ENCODE peak calls at places on chromosomes 1 and 21, in four cellular contexts. One of them, this sample, is unnamed. For H3K4me1, the result is how much of the 10 kb centered on the place peaks cover.

GRCh38 chr1:93614550-93615200 is 67.0 kb downstream of the BCAR3 start:
- DNase-seq in mesendoderm: peak
- DNase-seq in spleen: no peak
- DNase-seq in PC-9: peak
- DNase-seq in this sample: no peak

GRCh38 chr1:211908453-211908852 is 77.9 kb upstream of the LPGAT1 start:
- DNase-seq in PC-9: no peak
- DNase-seq in mesendoderm: no peak
- DNase-seq in spleen: no peak
- DNase-seq in this sample: no peak

GRCh38 chr1:99083338-99083737 is 78.7 kb upstream of the PLPPR5 start:
- DNase-seq in spleen: no peak
- DNase-seq in mesendoderm: no peak
- DNase-seq in PC-9: no peak
- DNase-seq in this sample: no peak

GRCh38 chr1:26121854-26122773 is 10.5 kb downstream of the PDIK1L start:
- DNase-seq in PC-9: peak
- DNase-seq in mesendoderm: no peak
- DNase-seq in spleen: no peak
- DNase-seq in this sample: no peak

GRCh38 chr1:21926814-21927530 is 10.1 kb downstream of the HSPG2 start:
- DNase-seq in spleen: no peak
- DNase-seq in PC-9: no peak
- DNase-seq in mesendoderm: no peak
- DNase-seq in this sample: peak

GRCh38 chr1:198959032-198959431 is 320.2 kb downstream of the PTPRC start:
- DNase-seq in PC-9: no peak
- DNase-seq in mesendoderm: no peak
- DNase-seq in spleen: no peak
- DNase-seq in this sample: no peak

GRCh38 chr1:3315991-3316943 is 138.2 kb upstream of the ARHGEF16 start:
- DNase-seq in PC-9: no peak
- DNase-seq in spleen: no peak
- DNase-seq in mesendoderm: peak
- DNase-seq in this sample: no peak

GRCh38 chr1:24966724-24967346 is 36.8 kb upstream of the RUNX3 start:
- DNase-seq in mesendoderm: peak
- DNase-seq in PC-9: peak
- DNase-seq in spleen: peak
- DNase-seq in this sample: no peak

GRCh38 chr1:19363526-19364152 is 51.5 kb downstream of the SLC66A1 start:
- DNase-seq in PC-9: no peak
- DNase-seq in mesendoderm: peak
- DNase-seq in spleen: no peak
- DNase-seq in this sample: no peak

GRCh38 chr1:153742411-153743142 is 14.7 kb downstream of the INTS3 start:
- DNase-seq in mesendoderm: peak
- DNase-seq in PC-9: no peak
- DNase-seq in spleen: peak
- DNase-seq in this sample: no peak

GRCh38 chr1:212655668-212656440 is 43.8 kb downstream of the BATF3 start:
- DNase-seq in mesendoderm: peak
- DNase-seq in spleen: no peak
- DNase-seq in PC-9: peak
- DNase-seq in this sample: no peak

GRCh38 chr1:45493116-45493697 is 2.2 kb upstream of the TESK2 start:
- DNase-seq in PC-9: peak
- DNase-seq in spleen: peak
- DNase-seq in mesendoderm: peak
- DNase-seq in this sample: no peak

GRCh38 chr1:169683661-169684060 is 27.8 kb downstream of the SELL start:
- DNase-seq in PC-9: no peak
- DNase-seq in mesendoderm: no peak
- DNase-seq in spleen: no peak
- DNase-seq in this sample: no peak

GRCh38 chr1:189646066-189646465 is 831.6 kb downstream of the BRINP3 start:
- DNase-seq in PC-9: no peak
- DNase-seq in mesendoderm: no peak
- DNase-seq in spleen: no peak
- DNase-seq in this sample: no peak

GRCh38 chr1:201602413-201603265 is 63.7 kb downstream of the NAV1 start:
- DNase-seq in mesendoderm: no peak
- DNase-seq in spleen: peak
- DNase-seq in PC-9: no peak
- DNase-seq in this sample: no peak

GRCh38 chr1:41404308-41404755 is 43.1 kb downstream of the FOXO6 start:
- DNase-seq in spleen: no peak
- DNase-seq in mesendoderm: peak
- DNase-seq in PC-9: peak
- DNase-seq in this sample: no peak

GRCh38 chr1:246639732-246640131 is 73.5 kb downstream of the CNST start:
- DNase-seq in mesendoderm: no peak
- DNase-seq in PC-9: no peak
- DNase-seq in spleen: no peak
- DNase-seq in this sample: no peak

GRCh38 chr21:15826147-15826780 is 96.5 kb downstream of the USP25 start:
- DNase-seq in spleen: no peak
- DNase-seq in PC-9: peak
- DNase-seq in mesendoderm: peak
- DNase-seq in this sample: no peak

GRCh38 chr1:87093286-87093685 is 178.9 kb downstream of the HS2ST1 start:
- DNase-seq in mesendoderm: peak
- DNase-seq in PC-9: peak
- DNase-seq in spleen: no peak
- DNase-seq in this sample: no peak

GRCh38 chr21:42306366-42307035 is 8.7 kb downstream of the TFF3 start:
- DNase-seq in PC-9: no peak
- DNase-seq in spleen: peak
- DNase-seq in mesendoderm: no peak
- DNase-seq in this sample: no peak

GRCh38 chr1:219533280-219533679 is 79.6 kb downstream of the ZC3H11B start:
- DNase-seq in spleen: no peak
- DNase-seq in mesendoderm: peak
- DNase-seq in PC-9: no peak
- DNase-seq in this sample: no peak

GRCh38 chr1:183472488-183473285 is at the start of gene SMG7:
- DNase-seq in PC-9: no peak
- DNase-seq in mesendoderm: peak
- DNase-seq in spleen: peak
- DNase-seq in this sample: peak

GRCh38 chr1:15573477-15573876 is 11.4 kb downstream of the AGMAT start:
- DNase-seq in PC-9: no peak
- DNase-seq in spleen: no peak
- DNase-seq in mesendoderm: no peak
- DNase-seq in this sample: peak

GRCh38 chr1:201584510-201584991 is 45.6 kb downstream of the NAV1 start:
- DNase-seq in mesendoderm: no peak
- DNase-seq in spleen: peak
- DNase-seq in PC-9: no peak
- DNase-seq in this sample: peak

GRCh38 chr1:85371021-85371420 is 93.9 kb downstream of the DDAH1 start:
- DNase-seq in PC-9: no peak
- DNase-seq in mesendoderm: no peak
- DNase-seq in spleen: no peak
- DNase-seq in this sample: no peak

GRCh38 chr1:180863158-180863775 is 49.4 kb upstream of the KIAA1614 start:
- DNase-seq in PC-9: peak
- DNase-seq in mesendoderm: peak
- DNase-seq in spleen: no peak
- DNase-seq in this sample: no peak

GRCh38 chr1:76073471-76073870 is 1.1 kb upstream of the ST6GALNAC3 start:
- DNase-seq in PC-9: no peak
- DNase-seq in mesendoderm: peak
- DNase-seq in spleen: no peak
- DNase-seq in this sample: no peak

GRCh38 chr1:118297521-118297920 is 112.5 kb upstream of the SPAG17 start:
- DNase-seq in PC-9: no peak
- DNase-seq in mesendoderm: no peak
- DNase-seq in spleen: no peak
- DNase-seq in this sample: no peak
- H3K4me1 ChIP-seq in PC-9: under half
- H3K4me1 ChIP-seq in mesendoderm: under half
- H3K4me1 ChIP-seq in spleen: under half
- H3K4me1 ChIP-seq in this sample: under half

GRCh38 chr21:46056450-46056903 is 41.4 kb upstream of the COL6A2 start:
- DNase-seq in PC-9: no peak
- DNase-seq in spleen: peak
- DNase-seq in mesendoderm: no peak
- DNase-seq in this sample: peak

GRCh38 chr21:46058339-46059145 is 39.4 kb upstream of the COL6A2 start:
- DNase-seq in spleen: no peak
- DNase-seq in PC-9: no peak
- DNase-seq in mesendoderm: no peak
- DNase-seq in this sample: peak

GRCh38 chr21:46055863-46056281 is 42.0 kb upstream of the COL6A2 start:
- DNase-seq in mesendoderm: no peak
- DNase-seq in PC-9: no peak
- DNase-seq in spleen: no peak
- DNase-seq in this sample: peak

GRCh38 chr21:46057710-46058241 is 40.1 kb upstream of the COL6A2 start:
- DNase-seq in mesendoderm: no peak
- DNase-seq in spleen: no peak
- DNase-seq in PC-9: no peak
- DNase-seq in this sample: peak

DNA sequence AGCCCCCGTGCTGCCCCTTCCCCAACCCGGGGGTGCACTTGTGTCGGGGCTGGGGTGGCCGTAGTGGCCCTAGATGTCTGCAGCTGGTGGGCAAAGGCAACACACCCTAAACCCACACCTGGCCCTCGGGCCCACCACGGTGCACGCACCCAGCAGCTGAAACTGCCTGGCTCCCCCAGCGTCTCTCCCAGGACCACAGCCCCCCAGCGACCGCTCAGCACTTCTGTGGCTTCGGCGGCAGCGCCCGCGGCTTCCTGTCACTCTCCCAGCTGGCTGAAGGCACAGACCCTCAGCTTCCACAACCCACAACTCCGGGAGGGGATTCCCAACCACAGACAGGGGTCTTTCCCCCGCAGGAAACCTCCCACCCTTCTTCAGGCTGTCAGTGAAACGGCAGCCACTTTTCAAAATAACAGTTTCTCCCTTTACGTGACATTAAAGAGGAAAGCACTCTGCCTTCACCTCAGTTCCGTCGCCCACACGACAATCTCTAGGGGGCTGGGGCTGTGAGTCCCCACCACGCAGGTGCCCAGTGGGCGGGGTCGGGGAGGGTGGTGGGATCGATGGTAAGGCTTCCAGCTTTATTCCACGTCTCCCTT is 40.7 kb upstream of the COL6A2 start:
- DNase-seq in PC-9: no peak
- DNase-seq in mesendoderm: no peak
- DNase-seq in spleen: no peak
- DNase-seq in this sample: no peak
- H3K27ac ChIP-seq in PC-9: no peak
- H3K27ac ChIP-seq in mesendoderm: no peak
- H3K27ac ChIP-seq in spleen: peak
- H3K27ac ChIP-seq in this sample: peak

GRCh38 chr1:100643430-100644196 is 75.9 kb upstream of the VCAM1 start:
- DNase-seq in PC-9: no peak
- DNase-seq in mesendoderm: no peak
- DNase-seq in spleen: no peak
- DNase-seq in this sample: no peak
- H3K4me3 ChIP-seq in PC-9: no peak
- H3K4me3 ChIP-seq in mesendoderm: no peak
- H3K4me3 ChIP-seq in spleen: no peak
- H3K4me3 ChIP-seq in this sample: no peak

GRCh38 chr1:184822267-184822666 is 67.6 kb upstream of the EDEM3 start:
- DNase-seq in mesendoderm: no peak
- DNase-seq in PC-9: no peak
- DNase-seq in spleen: no peak
- DNase-seq in this sample: no peak
- H3K4me1 ChIP-seq in mesendoderm: under half
- H3K4me1 ChIP-seq in PC-9: under half
- H3K4me1 ChIP-seq in spleen: under half
- H3K4me1 ChIP-seq in this sample: under half

DNA sequence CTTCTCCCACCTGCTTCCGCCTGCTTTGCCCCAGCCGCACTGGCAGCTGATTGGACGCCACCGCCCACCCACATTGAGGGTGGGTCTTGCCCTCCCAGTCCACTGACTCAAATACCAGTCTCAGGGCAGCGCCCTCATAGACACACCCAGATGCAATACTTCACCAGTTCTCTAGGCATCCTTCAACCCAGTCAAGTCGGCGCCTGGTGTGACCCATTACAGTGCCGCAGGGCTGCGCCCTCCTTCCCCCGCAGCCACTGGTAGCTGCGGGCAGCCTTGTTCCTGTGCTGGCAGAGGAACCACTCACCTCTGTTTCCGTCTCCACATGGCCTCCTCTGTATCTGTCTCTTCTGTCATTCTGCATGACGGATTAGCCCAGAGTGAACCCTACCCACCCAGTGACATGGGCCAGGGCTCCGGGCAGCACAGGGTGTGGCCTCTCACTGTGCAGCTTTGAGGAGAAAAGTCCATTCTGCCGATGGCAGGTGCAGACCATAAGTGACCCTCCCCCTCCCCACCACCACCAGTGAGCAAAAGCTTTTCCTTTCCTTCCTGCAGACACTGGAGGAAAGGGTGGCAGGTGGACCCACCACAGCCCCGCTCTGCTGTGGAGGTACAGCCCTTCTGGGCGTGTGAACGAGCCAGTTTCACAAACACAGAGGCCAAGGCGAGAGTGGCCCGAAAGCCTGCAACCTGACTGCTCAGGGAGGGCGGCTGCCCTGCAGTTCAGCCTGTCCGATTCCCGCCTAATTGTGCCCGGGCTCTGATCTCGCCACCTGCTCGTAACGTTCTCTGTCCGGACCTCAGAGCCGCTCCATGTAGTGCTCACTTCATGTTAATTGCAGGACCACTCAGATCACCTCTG is 57.1 kb downstream of the FAAP20 start:
- DNase-seq in mesendoderm: no peak
- DNase-seq in spleen: no peak
- DNase-seq in PC-9: no peak
- DNase-seq in this sample: peak
- H3K27ac ChIP-seq in mesendoderm: no peak
- H3K27ac ChIP-seq in spleen: no peak
- H3K27ac ChIP-seq in PC-9: no peak
- H3K27ac ChIP-seq in this sample: no peak

DNA sequence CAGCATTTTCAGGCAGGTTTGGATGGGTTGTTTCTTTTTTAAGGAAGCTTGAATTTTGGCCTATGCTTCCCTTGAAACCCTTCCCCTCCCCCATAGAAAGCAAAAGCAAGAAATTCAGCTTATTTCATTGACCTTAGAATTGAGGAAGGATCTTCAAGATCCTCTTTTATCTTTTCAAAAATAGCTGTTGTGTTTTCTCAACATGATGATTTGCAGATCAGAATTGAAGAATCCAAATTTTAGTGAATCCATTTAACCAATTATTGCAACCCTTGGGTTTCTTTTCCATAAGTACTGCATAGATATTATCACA is 73.7 kb downstream of the LRRC8C start:
- DNase-seq in mesendoderm: no peak
- DNase-seq in PC-9: no peak
- DNase-seq in spleen: no peak
- DNase-seq in this sample: no peak
- H3K4me3 ChIP-seq in mesendoderm: no peak
- H3K4me3 ChIP-seq in PC-9: no peak
- H3K4me3 ChIP-seq in spleen: no peak
- H3K4me3 ChIP-seq in this sample: no peak

GRCh38 chr1:218361298-218362065 is 16.3 kb downstream of the TGFB2 start:
- DNase-seq in PC-9: no peak
- DNase-seq in spleen: no peak
- DNase-seq in mesendoderm: peak
- DNase-seq in this sample: no peak
- H3K4me1 ChIP-seq in PC-9: under half
- H3K4me1 ChIP-seq in spleen: under half
- H3K4me1 ChIP-seq in mesendoderm: under half
- H3K4me1 ChIP-seq in this sample: under half

This sample was measured in tibial artery.